ENCODE peak calls at places on chromosome 12, in four cellular contexts. W is Peyer's patch, C is pancreas, Q is gastrocnemius medialis. S is an unnamed sample.

GRCh38 chr12:83317641-83318040 is 630.9 kb downstream of the TMTC2 start:
- DNase-seq in C (no peak), W (no peak), Q (no peak), S (no peak)

GRCh38 chr12:107448198-107448597 is 237.4 kb upstream of the PWP1 start:
- DNase-seq in W (no peak), Q (no peak), C (no peak), S (no peak)

GRCh38 chr12:71070416-71071155 is 87.2 kb downstream of the TSPAN8 start:
- DNase-seq in W (no peak), C (no peak), Q (no peak), S (no peak)

GRCh38 chr12:104708891-104709290 is 249.2 kb downstream of the SLC41A2 start:
- DNase-seq in C (no peak), W (no peak), Q (no peak), S (no peak)

GRCh38 chr12:71392521-71393145 is 47.0 kb upstream of the LGR5 start:
- DNase-seq in Q (no peak), W (no peak), C (peak; percentile 18), S (no peak)

GRCh38 chr12:104955703-104956102 is 2.4 kb downstream of the SLC41A2 start:
- DNase-seq in C (no peak), Q (no peak), W (no peak), S (no peak)

GRCh38 chr12:43282106-43282505 is 269.9 kb downstream of the ADAMTS20 start:
- DNase-seq in Q (no peak), W (no peak), C (no peak), S (no peak)

GRCh38 chr12:45357547-45358417 is 141.9 kb downstream of the ANO6 start:
- DNase-seq in W (no peak), Q (no peak), C (no peak), S (no peak)

GRCh38 chr12:49108958-49109404 is 1.7 kb downstream of the LMBR1L start:
- DNase-seq in W (no peak), Q (peak; percentile 40), C (peak; percentile 49), S (peak; percentile 77)

GRCh38 chr12:88153959-88154358 is 11.9 kb downstream of the TMTC3 start:
- DNase-seq in C (no peak), W (no peak), Q (no peak), S (no peak)

GRCh38 chr12:109728921-109729836 is 15.6 kb downstream of the FAM222A start:
- DNase-seq in C (peak; percentile 12), W (no peak), Q (no peak), S (no peak)

GRCh38 chr12:57239587-57240068 is 10.1 kb downstream of the SHMT2 start:
- DNase-seq in W (no peak), Q (no peak), C (no peak), S (no peak)

GRCh38 chr12:93733358-93733757 is 56.2 kb downstream of the CRADD start:
- DNase-seq in C (no peak), Q (no peak), W (no peak), S (no peak)

GRCh38 chr12:121792607-121793500 is 634 bp downstream of the RHOF start:
- DNase-seq in W (peak; percentile 73), Q (no peak), C (peak; percentile 55), S (no peak)

GRCh38 chr12:26732010-26732908 is 100.7 kb downstream of the ITPR2 start:
- DNase-seq in C (no peak), Q (no peak), W (no peak), S (no peak)

GRCh38 chr12:3002636-3003035 is 43.4 kb downstream of the TEAD4 start:
- DNase-seq in Q (peak; percentile 62), W (no peak), C (no peak), S (no peak)

GRCh38 chr12:46383654-46384450 is 11.3 kb upstream of the SLC38A2 start:
- DNase-seq in C (peak; percentile 90), Q (peak; percentile 89), W (peak; percentile 84), S (peak; percentile 97)
- TF ChIP-seq CTCF in C (no peak), Q (peak; percentile 11), W (no peak), S (no peak)

GRCh38 chr12:6465467-6466183 is 4.9 kb downstream of the VAMP1 start:
- DNase-seq in C (peak; percentile 64), Q (peak; percentile 26), W (peak; percentile 62), S (peak; percentile 69)
- H3K27ac ChIP-seq in C (no peak overlapping the region), Q (no peak overlapping the region), W (peak overlapping the region; percentile 35), S (peak overlapping the region; percentile 12)

GRCh38 chr12:59444932-59445331 is 150.9 kb upstream of the SLC16A7 start:
- DNase-seq in Q (no peak), C (no peak), W (no peak), S (no peak)
- TF ChIP-seq CTCF in Q (no peak), C (no peak), W (peak; percentile 8), S (no peak)

GRCh38 chr12:113933201-113933786 is 32.8 kb downstream of the RBM19 start:
- DNase-seq in C (no peak), W (no peak), Q (no peak), S (peak; percentile 60)
- H3K27ac ChIP-seq in C (no peak overlapping the region), W (no peak overlapping the region), Q (no peak overlapping the region), S (no peak overlapping the region)

GRCh38 chr12:27824126-27824842 is 44.2 kb upstream of the MANSC4 start:
- DNase-seq in W (peak; percentile 65), C (no peak), Q (no peak), S (no peak)

GRCh38 chr12:27822076-27822712 is 42.2 kb upstream of the MANSC4 start:
- DNase-seq in W (peak; percentile 42), Q (no peak), C (no peak), S (no peak)

GRCh38 chr12:27820564-27820963 is 40.5 kb upstream of the MANSC4 start:
- DNase-seq in W (no peak), C (no peak), Q (no peak), S (no peak)

GRCh38 chr12:27823038-27823437 is 43.0 kb upstream of the MANSC4 start:
- DNase-seq in W (no peak), C (no peak), Q (no peak), S (no peak)

DNA sequence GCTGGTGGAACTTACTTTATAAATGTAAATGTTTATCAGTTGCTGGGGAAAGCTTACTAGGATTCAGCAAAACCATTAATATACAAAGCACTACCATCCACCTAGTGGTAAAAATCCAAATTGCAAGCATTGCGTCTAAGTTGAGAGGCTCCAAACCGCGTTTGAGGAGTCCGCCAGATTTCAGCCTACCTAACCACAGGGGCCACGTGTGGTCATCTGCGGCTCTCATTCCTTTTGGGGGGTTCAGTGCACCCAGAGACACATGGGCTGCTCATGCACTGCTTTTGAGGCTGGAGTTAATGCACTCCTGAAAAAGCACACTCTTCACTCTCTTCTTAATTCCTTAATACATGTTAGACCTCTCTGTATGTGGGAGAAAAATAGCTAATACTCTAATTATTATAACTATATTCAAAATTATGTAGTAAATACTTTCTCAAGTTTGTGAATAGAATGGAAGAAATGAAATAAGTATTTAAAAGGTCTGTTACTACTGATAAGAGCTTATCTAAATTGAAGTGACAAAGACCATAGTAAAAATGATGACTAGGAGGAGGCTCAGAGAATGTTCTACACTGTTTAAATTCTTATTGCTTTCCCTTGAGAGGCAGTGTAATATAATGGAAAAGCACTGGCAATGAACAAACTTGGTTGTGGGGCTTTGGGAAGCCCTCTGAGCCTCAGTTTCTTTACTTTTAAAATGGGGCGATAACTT is 41.4 kb upstream of the MANSC4 start:
- DNase-seq in Q (peak; percentile 12), W (peak; percentile 22), C (peak; percentile 52), S (no peak)
- TF ChIP-seq CTCF in Q (peak; percentile 59), W (peak; percentile 72), C (peak; percentile 51), S (no peak)

S was measured in right atrium auricular region.